ENCODE peak calls at places on chromosomes 4 and X, in seven cellular contexts. D is transverse colon, R is tibial nerve, U is GM12878, J is A549, Y is stomach, N is esophagus muscularis mucosa. F is an unnamed sample.
A peak's percentile ranks its signal among the peaks of the same experiment; 100 is the strongest.

GRCh38 chr4:83389756-83390505 is 55.3 kb upstream of the HPSE start:
- DNase-seq in N (peak; percentile 57), J (no peak), R (no peak), D (no peak), Y (no peak), U (no peak), F (no peak)

GRCh38 chr4:38678078-38678477 is 14.1 kb downstream of the KLF3 start:
- DNase-seq in Y (no peak), D (no peak), J (no peak), N (peak; percentile 91), R (no peak), U (no peak), F (no peak)

GRCh38 chrX:71621644-71622346 is 3.5 kb upstream of the CXCR3 start:
- DNase-seq in D (peak; percentile 47), J (no peak), Y (no peak), R (no peak), U (no peak), N (no peak), F (no peak)

GRCh38 chr4:88533937-88534750 is 10.6 kb upstream of the PYURF start:
- DNase-seq in U (no peak), Y (no peak), D (no peak), N (no peak), R (no peak), J (no peak), F (no peak)

GRCh38 chr4:76260571-76260970 is 9.1 kb downstream of the FAM47E start:
- DNase-seq in Y (no peak), D (no peak), R (no peak), N (no peak), U (no peak), J (no peak), F (no peak)

GRCh38 chr4:146211440-146211839 is 2.9 kb upstream of the REELD1 start:
- DNase-seq in D (no peak), Y (no peak), N (no peak), J (no peak), U (no peak), R (no peak), F (no peak)

GRCh38 chr4:184548651-184549341 is 74.4 kb upstream of the IRF2 start:
- DNase-seq in R (no peak), J (no peak), N (no peak), D (peak; percentile 84), U (no peak), Y (no peak), F (no peak)

GRCh38 chr4:137674066-137674465 is 141.8 kb upstream of the PCDH18 start:
- DNase-seq in N (no peak), U (no peak), Y (no peak), R (no peak), J (no peak), D (no peak), F (no peak)

GRCh38 chr4:7194251-7195137 is 2.2 kb downstream of the SORCS2 start:
- DNase-seq in D (no peak), R (peak; percentile 36), U (no peak), Y (no peak), N (no peak), J (peak; percentile 40), F (no peak)

GRCh38 chr4:154595807-154596206 is 5.3 kb upstream of the FGA start:
- DNase-seq in D (no peak), J (no peak), Y (no peak), U (no peak), N (no peak), R (no peak), F (no peak)

GRCh38 chr4:105461221-105462041 is 12.4 kb downstream of the PPA2 start:
- DNase-seq in D (no peak), Y (peak; percentile 42), N (no peak), J (no peak), U (no peak), R (no peak), F (no peak)

GRCh38 chr4:98996056-98996941 is 778 bp downstream of the METAP1 start:
- DNase-seq in J (peak; percentile 8), R (no peak), Y (no peak), U (no peak), N (no peak), D (peak; percentile 24), F (peak; percentile 28)

GRCh38 chrX:129749069-129749468 is 10.3 kb downstream of the XPNPEP2 start:
- DNase-seq in R (no peak), Y (no peak), D (no peak), U (no peak), N (no peak), J (no peak), F (no peak)

GRCh38 chrX:106039920-106040319 is 1.4 kb upstream of the SERPINA7 start:
- DNase-seq in N (no peak), Y (no peak), D (no peak), R (no peak), J (no peak), U (no peak), F (no peak)

GRCh38 chr4:183337833-183338232 is 15.6 kb upstream of the CLDN24 start:
- DNase-seq in U (no peak), J (no peak), Y (peak; percentile 42), N (no peak), D (no peak), R (no peak), F (no peak)

GRCh38 chr4:100288167-100288566 is 97.9 kb upstream of the DDIT4L start:
- DNase-seq in R (no peak), U (no peak), Y (no peak), J (no peak), D (no peak), N (no peak), F (no peak)

GRCh38 chrX:133838761-133839676 is 146.4 kb downstream of the GPC3 start:
- DNase-seq in J (peak; percentile 15), U (no peak), D (peak; percentile 17), N (no peak), R (no peak), Y (no peak), F (no peak)

GRCh38 chrX:101799387-101799786 is 132.4 kb downstream of the ZMAT1 start:
- DNase-seq in J (peak; percentile 51), Y (peak; percentile 86), D (peak; percentile 83), U (peak; percentile 62), R (peak; percentile 63), N (peak; percentile 92), F (peak; percentile 60)

GRCh38 chr4:36285784-36286480 is 4.5 kb downstream of the DTHD1 start:
- DNase-seq in N (no peak), R (no peak), Y (no peak), U (peak; percentile 93), D (peak; percentile 9), J (no peak), F (no peak)

GRCh38 chr4:8688908-8689445 is 96.4 kb downstream of the CPZ start:
- DNase-seq in D (no peak), U (no peak), J (no peak), Y (no peak), R (peak; percentile 1), N (no peak), F (no peak)

GRCh38 chr4:160318567-160319220 is 1215.8 kb downstream of the RAPGEF2 start:
- DNase-seq in N (no peak), J (no peak), Y (no peak), D (no peak), U (no peak), R (no peak), F (no peak)

GRCh38 chr4:27861381-27861787 is 1000.7 kb downstream of the STIM2 start:
- DNase-seq in U (no peak), D (no peak), J (no peak), Y (peak; percentile 48), N (no peak), R (no peak), F (no peak)

GRCh38 chr4:3829954-3830773 is 64.0 kb downstream of the ADRA2C start:
- DNase-seq in U (no peak), J (no peak), N (no peak), D (no peak), Y (no peak), R (no peak), F (no peak)

GRCh38 chrX:45803383-45803921 is 602.8 kb upstream of the DIPK2B start:
- DNase-seq in U (no peak), N (no peak), R (no peak), D (no peak), Y (no peak), J (no peak), F (no peak)

GRCh38 chrX:45811307-45811706 is 610.6 kb upstream of the DIPK2B start:
- DNase-seq in J (no peak), D (no peak), U (no peak), R (no peak), Y (no peak), N (no peak), F (no peak)

GRCh38 chrX:45806410-45807121 is 605.9 kb upstream of the DIPK2B start:
- DNase-seq in J (no peak), N (no peak), R (no peak), D (no peak), Y (no peak), U (peak; percentile 5), F (no peak)

GRCh38 chrX:45807572-45808425 is 607.1 kb upstream of the DIPK2B start:
- DNase-seq in J (no peak), U (no peak), Y (no peak), N (no peak), R (no peak), D (no peak), F (no peak)
- TF ChIP-seq EP300 in J (no peak), U (no peak), Y (no peak), N (no peak), R (no peak), D (no peak), F (no peak)

GRCh38 chr4:120855307-120856001 is 67.1 kb downstream of the PRDM5 start:
- DNase-seq in R (no peak), N (no peak), D (no peak), U (peak; percentile 49), J (no peak), Y (no peak), F (no peak)
- TF ChIP-seq EP300 in R (no peak), N (no peak), D (no peak), U (no peak), J (no peak), Y (no peak), F (no peak)

GRCh38 chr4:2009651-2010233 is 968 bp upstream of the NELFA start:
- DNase-seq in R (no peak), N (peak; percentile 90), J (peak; percentile 83), U (no peak), D (peak; percentile 83), Y (peak; percentile 76), F (no peak)

GRCh38 chr4:2007804-2008670 is 737 bp downstream of the NELFA start:
- DNase-seq in J (no peak), U (no peak), D (no peak), Y (no peak), N (peak; percentile 87), R (no peak), F (peak; percentile 46)

GRCh38 chr4:2008671-2008920 is 178 bp downstream of the NELFA start:
- DNase-seq in R (no peak), D (no peak), U (no peak), N (no peak), Y (no peak), J (no peak), F (no peak)

GRCh38 chr4:2006956-2007653 is 1.7 kb downstream of the NELFA start:
- DNase-seq in N (peak; percentile 60), D (no peak), U (no peak), J (no peak), Y (no peak), R (no peak), F (no peak)

GRCh38 chr4:2008921-2009650 is at the start of gene NELFA:
- DNase-seq in D (peak; percentile 97), J (peak; percentile 82), Y (peak; percentile 98), U (peak; percentile 57), N (peak; percentile 98), R (peak; percentile 90), F (peak; percentile 96)
- TF ChIP-seq EP300 in D (no peak), J (no peak), Y (no peak), U (no peak), N (no peak), R (peak; percentile 44), F (no peak)

GRCh38 chr4:42843694-42844093 is 48.8 kb upstream of the GRXCR1 start:
- DNase-seq in R (no peak), J (no peak), D (no peak), N (no peak), U (no peak), Y (no peak), F (no peak)
- TF ChIP-seq EP300 in R (no peak), J (no peak), D (no peak), N (no peak), U (no peak), Y (no peak), F (no peak)

F was measured in ovary.